ENCODE peak calls at places on chromosomes 4 and X, in eight cellular contexts. E, O, Q, I, J, B, C and M are unnamed samples.

GRCh38 chr4:128686032-128686465 is 123.5 kb upstream of the JADE1 start:
- DNase-seq in C (no peak), O (no peak), E (no peak), I (no peak), J (no peak), B (no peak), Q (no peak), M (no peak)

GRCh38 chrX:56783450-56783831 is 54.4 kb downstream of the NBDY start:
- DNase-seq in J (no peak), C (no peak), I (no peak), B (peak; percentile 91), E (peak; percentile 91), Q (no peak), O (no peak), M (peak; percentile 42)

GRCh38 chr4:54961357-54961975 is 163.9 kb downstream of the KDR start:
- DNase-seq in J (peak; percentile 26), Q (no peak), C (no peak), E (no peak), O (no peak), I (peak; percentile 21), B (no peak), M (peak; percentile 42)

GRCh38 chrX:57817302-57817701 is 93.0 kb downstream of the ZXDA start:
- DNase-seq in B (no peak), C (no peak), J (no peak), Q (no peak), I (no peak), E (no peak), O (no peak), M (no peak)

GRCh38 chrX:137432609-137433008 is 133.3 kb upstream of the ZIC3 start:
- DNase-seq in E (no peak), I (no peak), C (no peak), O (no peak), J (peak; percentile 31), B (no peak), Q (no peak), M (peak; percentile 43)

GRCh38 chrX:55593756-55594257 is 29.4 kb upstream of the FOXR2 start:
- DNase-seq in J (no peak), O (no peak), B (peak; percentile 33), Q (no peak), C (no peak), I (no peak), E (no peak), M (peak; percentile 62)

GRCh38 chr4:51880016-51880915 is 37.3 kb downstream of the DCUN1D4 start:
- DNase-seq in O (no peak), C (no peak), Q (no peak), J (no peak), B (no peak), I (no peak), E (no peak), M (no peak)

GRCh38 chrX:46653482-46653881 is 79.9 kb downstream of the CHST7 start:
- DNase-seq in E (no peak), I (no peak), C (no peak), Q (no peak), J (no peak), B (no peak), O (no peak), M (peak; percentile 34)

GRCh38 chr4:89497517-89498308 is 190.1 kb upstream of the GPRIN3 start:
- DNase-seq in I (no peak), O (no peak), E (no peak), J (no peak), Q (no peak), B (no peak), C (no peak), M (no peak)

GRCh38 chr4:122584517-122584916 is 36.3 kb downstream of the IL21 start:
- DNase-seq in J (no peak), I (no peak), Q (no peak), B (no peak), E (no peak), C (no peak), O (no peak), M (no peak)

GRCh38 chr4:1167244-1167949 is 5.0 kb downstream of the SPON2 start:
- DNase-seq in O (peak; percentile 69), C (peak; percentile 93), Q (peak; percentile 92), J (peak; percentile 92), B (peak; percentile 96), I (peak; percentile 94), E (peak; percentile 92), M (peak; percentile 86)

GRCh38 chr4:141215972-141216761 is 4.5 kb upstream of the ZNF330 start:
- DNase-seq in E (no peak), Q (no peak), O (no peak), C (no peak), B (no peak), I (no peak), J (no peak), M (no peak)

GRCh38 chr4:141215030-141215429 is 5.7 kb upstream of the ZNF330 start:
- DNase-seq in I (no peak), O (no peak), Q (no peak), E (no peak), C (no peak), B (no peak), J (no peak), M (peak; percentile 19)

GRCh38 chr4:141220271-141220654 is 432 bp upstream of the ZNF330 start:
- DNase-seq in J (no peak), I (no peak), O (no peak), E (no peak), B (no peak), Q (no peak), C (no peak), M (no peak)

GRCh38 chr4:141223418-141223817 is 2.7 kb downstream of the ZNF330 start:
- DNase-seq in O (no peak), J (no peak), I (no peak), C (no peak), B (no peak), Q (no peak), E (no peak), M (no peak)

DNA sequence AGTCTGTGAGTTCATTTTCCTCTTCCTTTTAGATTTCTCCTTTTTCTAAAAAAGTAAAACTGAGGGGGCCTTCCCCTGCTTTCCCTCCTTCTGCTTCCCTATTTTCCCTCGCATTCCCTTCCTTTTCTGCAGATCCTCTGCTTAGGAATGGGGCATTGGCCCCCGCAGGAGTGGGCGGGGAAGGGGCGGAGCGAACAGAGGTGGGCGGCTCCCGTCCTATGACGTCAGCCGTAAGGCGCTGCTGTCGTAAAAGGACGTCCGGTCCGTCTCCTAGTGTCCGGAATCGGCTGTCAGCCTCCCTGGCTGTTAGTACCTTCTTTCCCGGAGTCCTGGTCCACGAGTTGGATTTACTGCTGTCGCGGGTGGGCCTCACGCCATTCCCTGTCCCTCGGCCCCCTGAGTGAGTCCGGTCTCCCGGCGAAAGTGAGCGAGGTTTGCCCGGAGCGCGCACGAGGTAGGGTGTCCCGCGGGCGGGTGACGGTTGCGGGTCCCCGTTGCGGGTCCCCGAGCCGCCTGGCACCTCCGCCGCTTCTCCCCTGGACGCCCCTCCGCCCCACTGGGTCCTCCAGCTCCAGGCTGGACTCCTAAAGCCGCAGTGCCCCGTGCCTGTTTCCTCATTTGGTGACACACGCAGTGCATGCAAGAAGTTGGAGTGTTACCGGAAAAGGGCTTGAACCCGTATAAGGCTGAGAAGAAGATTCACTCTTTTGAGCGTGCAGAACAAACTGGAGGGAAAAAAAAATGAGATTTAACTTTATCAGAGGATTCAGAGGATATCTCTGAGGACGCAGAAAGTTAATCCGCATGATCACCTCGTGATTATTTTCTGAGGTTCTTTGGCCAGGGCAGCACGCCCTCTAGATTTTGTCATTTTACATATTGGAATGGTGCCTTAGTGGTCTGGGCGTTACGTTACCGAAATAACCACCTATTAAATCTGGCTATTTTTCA is at the start of gene ZNF330:
- DNase-seq in Q (peak; percentile 96), I (peak; percentile 75), B (peak; percentile 96), C (peak; percentile 96), E (peak; percentile 95), J (peak; percentile 94), O (peak; percentile 91), M (peak; percentile 94)
- TF ChIP-seq POLR2AphosphoS5 in Q (peak; percentile 95), I (peak; percentile 89), B (peak; percentile 98), C (peak; percentile 98), E (peak; percentile 99), J (peak; percentile 89), O (peak; percentile 98), M (peak; percentile 79)

GRCh38 chr4:38902695-38903094 is 35.1 kb downstream of the FAM114A1 start:
- DNase-seq in E (no peak), C (no peak), O (no peak), Q (no peak), J (no peak), I (no peak), B (no peak), M (peak; percentile 52)

GRCh38 chr4:38894340-38894982 is 26.9 kb downstream of the FAM114A1 start:
- DNase-seq in B (no peak), O (no peak), E (no peak), J (no peak), Q (no peak), I (no peak), C (no peak), M (no peak)

GRCh38 chr4:38896940-38897339 is 29.3 kb downstream of the FAM114A1 start:
- DNase-seq in E (no peak), C (no peak), Q (no peak), O (no peak), B (no peak), J (no peak), I (no peak), M (no peak)

GRCh38 chr4:38902221-38902620 is 34.6 kb downstream of the FAM114A1 start:
- DNase-seq in B (no peak), J (no peak), Q (no peak), E (no peak), C (no peak), O (no peak), I (no peak), M (no peak)

GRCh38 chr4:38898245-38898644 is 30.6 kb downstream of the FAM114A1 start:
- DNase-seq in C (no peak), I (no peak), J (no peak), B (no peak), O (no peak), Q (no peak), E (no peak), M (no peak)
- TF ChIP-seq POLR2AphosphoS5 in C (no peak), I (no peak), J (no peak), B (no peak), O (no peak), Q (no peak), E (no peak), M (no peak)

DNA sequence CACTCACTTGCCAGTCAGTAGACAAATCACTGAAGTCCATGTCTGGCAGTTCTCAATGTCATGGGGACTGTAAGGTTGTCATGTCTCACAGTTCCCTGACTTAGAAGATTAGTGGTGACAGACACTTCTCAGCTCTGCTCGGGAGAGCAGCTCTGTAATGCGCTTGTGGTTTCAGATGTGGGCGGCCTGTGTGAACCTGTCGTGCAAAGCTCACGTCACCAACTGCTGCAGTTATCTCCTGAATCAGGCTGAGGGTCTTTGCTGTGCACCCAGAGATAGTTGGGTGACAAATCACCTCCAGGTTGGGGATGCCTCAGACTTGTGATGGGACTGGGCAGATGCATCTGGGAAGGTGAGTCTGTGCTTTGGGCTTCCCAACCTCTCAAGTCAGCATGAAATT is at the start of gene IL9R:
- DNase-seq in O (no peak), B (no peak), E (no peak), I (no peak), C (no peak), J (peak; percentile 19), Q (no peak), M (no peak)
- TF ChIP-seq POLR2AphosphoS5 in O (no peak), B (no peak), E (no peak), I (no peak), C (no peak), J (no peak), Q (no peak), M (no peak)

DNA sequence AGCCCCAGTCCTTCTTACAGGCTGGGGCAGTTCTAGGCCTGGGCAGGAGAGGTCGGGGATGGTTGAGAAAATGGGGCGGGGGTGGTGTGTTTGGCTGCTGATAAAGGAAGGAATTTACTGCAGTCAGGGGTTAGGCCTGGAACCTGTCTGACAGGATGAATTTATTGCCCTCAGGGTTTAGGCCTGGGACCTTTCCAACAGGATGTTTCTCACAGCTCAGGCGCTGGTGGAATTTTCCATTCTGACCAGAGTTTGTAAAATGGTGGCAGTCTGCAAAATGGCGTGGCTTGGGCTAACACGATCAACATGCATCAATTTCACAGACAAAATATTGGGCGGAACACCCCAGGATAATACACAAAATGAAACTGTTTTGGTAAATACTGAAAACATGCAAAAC is 83.5 kb upstream of the SPIN4 start:
- DNase-seq in I (peak; percentile 18), J (peak; percentile 21), B (no peak), E (no peak), O (peak; percentile 55), C (no peak), Q (no peak), M (no peak)
- TF ChIP-seq POLR2AphosphoS5 in I (no peak), J (peak; percentile 17), B (no peak), E (peak; percentile 18), O (peak; percentile 49), C (no peak), Q (no peak), M (no peak)